ENCODE peak calls at places on chromosomes 4 and X, in six cellular contexts. X, Q, B, O, C and L are unnamed samples.

GRCh38 chr4:39539026-39539690 is 11.9 kb upstream of the UGDH start:
- DNase-seq in X (no peak), Q (no peak), B (no peak), O (no peak), C (no peak), L (no peak)

GRCh38 chrX:48498374-48498809 is 10.4 kb upstream of the PORCN start:
- DNase-seq in X (peak), Q (no peak), B (no peak), O (no peak), C (no peak), L (no peak)

GRCh38 chr4:6539009-6539764 is 35.8 kb upstream of the MAN2B2 start:
- DNase-seq in X (no peak), Q (no peak), B (no peak), O (no peak), C (no peak), L (no peak)

GRCh38 chr4:20520901-20521300 is 179.4 kb upstream of the PACRGL start:
- DNase-seq in X (peak), Q (no peak), B (no peak), O (no peak), C (no peak), L (no peak)

GRCh38 chrX:76253432-76253831 is 80.6 kb downstream of the PBDC1 start:
- DNase-seq in X (peak), Q (peak), B (peak), O (peak), C (peak), L (peak)

GRCh38 chrX:57929373-57929772 is 19.1 kb upstream of the ZXDA start:
- DNase-seq in X (peak), Q (no peak), B (no peak), O (no peak), C (no peak), L (no peak)

GRCh38 chr4:118941149-118941548 is 52.5 kb downstream of the SYNPO2 start:
- DNase-seq in X (peak), Q (no peak), B (no peak), O (no peak), C (no peak), L (no peak)

GRCh38 chr4:1462009-1462767 is 55.9 kb upstream of the NKX1-1 start:
- DNase-seq in X (no peak), Q (no peak), B (no peak), O (no peak), C (no peak), L (no peak)

GRCh38 chr4:3492741-3493719 is 29.9 kb downstream of the DOK7 start:
- DNase-seq in X (peak), Q (no peak), B (no peak), O (no peak), C (no peak), L (no peak)

GRCh38 chrX:18758166-18758932 is 50.9 kb downstream of the PPEF1 start:
- DNase-seq in X (no peak), Q (no peak), B (no peak), O (no peak), C (no peak), L (no peak)

GRCh38 chr4:118018381-118018780 is 15.9 kb upstream of the NDST3 start:
- DNase-seq in X (no peak), Q (no peak), B (no peak), O (no peak), C (no peak), L (no peak)

GRCh38 chr4:81040175-81040659 is 9.7 kb downstream of the BMP3 start:
- DNase-seq in X (peak), Q (no peak), B (no peak), O (no peak), C (no peak), L (peak)

GRCh38 chrX:17944833-17945497 is 83.9 kb upstream of the RAI2 start:
- DNase-seq in X (peak), Q (no peak), B (no peak), O (no peak), C (no peak), L (peak)

GRCh38 chr4:53019485-53020382 is 157.6 kb downstream of the RASL11B start:
- DNase-seq in X (peak), Q (no peak), B (no peak), O (no peak), C (no peak), L (no peak)

GRCh38 chr4:149203256-149204001 is 612.2 kb downstream of the IQCM start:
- DNase-seq in X (peak), Q (no peak), B (no peak), O (no peak), C (no peak), L (no peak)

GRCh38 chr4:17957689-17958088 is 63.9 kb downstream of the LCORL start:
- DNase-seq in X (peak), Q (no peak), B (no peak), O (no peak), C (no peak), L (no peak)

GRCh38 chr4:98627883-98628282 is 30.5 kb downstream of the TSPAN5 start:
- DNase-seq in X (peak), Q (no peak), B (no peak), O (no peak), C (no peak), L (no peak)